ENCODE peak calls at places on chromosomes 5 and 9, in ten cellular contexts. M is foreskin fibroblast, H is spleen, I is IMR-90, O is right atrium auricular region, E is AG09309, K is choroid plexus epithelial cell, V is AG10803, Z is AG04450, N is WERI-Rb-1. X is an unnamed sample.

GRCh38 chr5:94613583-94613982 is 4.8 kb downstream of the KIAA0825 start:
- DNase-seq in N (no peak), E (no peak), Z (no peak), H (no peak), K (peak; percentile 71), V (no peak), I (peak; percentile 13), O (no peak), M (peak; percentile 7), X (peak; percentile 33)

GRCh38 chr5:126452477-126452876 is 29.3 kb downstream of the GRAMD2B start:
- DNase-seq in I (peak; percentile 43), V (no peak), O (no peak), H (no peak), N (no peak), Z (no peak), K (no peak), E (no peak), M (no peak), X (no peak)

GRCh38 chr5:38329132-38329715 is 70.9 kb downstream of the EGFLAM start:
- DNase-seq in K (peak; percentile 28), I (no peak), H (no peak), M (peak; percentile 43), V (peak; percentile 36), O (no peak), Z (no peak), N (peak; percentile 72), E (no peak), X (peak; percentile 58)

GRCh38 chr9:131406567-131407436 is 12.9 kb downstream of the PRRC2B start:
- DNase-seq in N (no peak), H (no peak), E (no peak), Z (no peak), O (no peak), I (no peak), K (no peak), V (no peak), M (peak; percentile 45), X (no peak)

GRCh38 chr5:149028984-149029383 is 33.9 kb downstream of the SH3TC2 start:
- DNase-seq in Z (no peak), E (no peak), O (no peak), I (peak; percentile 34), N (no peak), H (no peak), K (no peak), V (no peak), M (peak; percentile 35), X (peak; percentile 42)

GRCh38 chr5:6225121-6225607 is 153.2 kb downstream of the MED10 start:
- DNase-seq in O (peak; percentile 28), Z (no peak), N (no peak), V (no peak), I (no peak), M (no peak), K (no peak), H (no peak), E (no peak), X (no peak)

GRCh38 chr5:191036-191948 is at the start of gene LRRC14B:
- DNase-seq in I (no peak), H (peak; percentile 84), O (no peak), V (no peak), N (no peak), M (no peak), Z (no peak), K (no peak), E (no peak), X (no peak)

GRCh38 chr9:127927457-127928231 is 2.9 kb downstream of the PIP5KL1 start:
- DNase-seq in K (no peak), N (no peak), M (no peak), H (no peak), Z (no peak), O (no peak), V (no peak), I (no peak), E (no peak), X (no peak)

GRCh38 chr9:70948744-70949143 is 172.7 kb downstream of the TRPM3 start:
- DNase-seq in I (no peak), K (no peak), Z (no peak), V (no peak), N (no peak), E (no peak), O (no peak), M (no peak), H (no peak), X (no peak)

GRCh38 chr9:70945301-70945700 is 176.1 kb downstream of the TRPM3 start:
- DNase-seq in N (no peak), O (no peak), M (peak; percentile 42), I (peak; percentile 49), V (peak; percentile 20), H (no peak), E (no peak), K (peak; percentile 29), Z (no peak), X (no peak)

GRCh38 chr9:70949239-70949638 is 172.2 kb downstream of the TRPM3 start:
- DNase-seq in M (no peak), Z (no peak), O (no peak), K (no peak), E (no peak), V (no peak), H (no peak), I (no peak), N (no peak), X (no peak)

GRCh38 chr9:70947086-70947485 is 174.3 kb downstream of the TRPM3 start:
- DNase-seq in V (peak; percentile 20), M (peak; percentile 47), N (no peak), H (no peak), K (peak; percentile 40), I (peak; percentile 27), Z (no peak), O (no peak), E (no peak), X (peak; percentile 14)

GRCh38 chr9:70947519-70947918 is 173.9 kb downstream of the TRPM3 start:
- DNase-seq in I (no peak), K (no peak), O (no peak), M (no peak), Z (no peak), H (no peak), V (no peak), E (no peak), N (no peak), X (no peak)
- TF ChIP-seq CTCF in I (no peak), K (no peak), O (no peak), M (no peak), Z (no peak), H (no peak), V (no peak), E (no peak), N (no peak), X (no peak)

DNA sequence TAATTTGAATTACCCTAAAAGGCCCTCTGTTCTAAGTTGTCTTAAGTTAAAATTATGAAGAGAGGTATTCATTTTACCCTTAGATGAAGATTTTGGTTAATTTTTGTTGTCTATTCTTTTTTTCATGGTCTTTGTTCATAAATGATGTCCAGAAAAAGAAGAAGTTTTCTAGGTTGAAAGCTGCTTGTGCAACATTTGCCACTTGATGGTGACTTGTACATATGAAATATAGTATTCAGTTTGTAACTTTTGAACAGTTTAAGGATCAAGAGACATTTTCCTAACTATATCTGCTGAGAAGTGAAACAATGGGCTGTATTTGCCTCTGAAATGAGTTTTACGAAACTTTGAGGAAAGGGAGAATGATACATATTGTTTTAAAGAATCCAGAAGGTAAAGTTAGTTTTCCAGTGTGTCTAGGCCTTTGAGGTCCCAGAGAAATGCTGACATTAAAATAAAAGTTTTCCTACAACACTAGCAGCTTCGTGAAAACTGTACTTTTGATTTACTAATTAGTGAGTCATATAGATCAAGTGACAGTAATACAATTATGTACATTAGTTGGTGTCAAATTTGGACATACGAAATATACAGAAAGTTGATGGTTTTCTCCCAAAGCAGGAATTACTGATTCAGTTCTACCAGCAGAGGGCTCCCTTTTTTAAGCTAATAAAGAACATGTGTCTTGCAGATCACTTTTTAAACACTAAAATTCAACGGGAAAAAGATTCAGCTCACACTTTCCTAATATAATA is 70.5 kb downstream of the PIK3R1 start:
- DNase-seq in M (peak; percentile 78), Z (no peak), I (peak; percentile 65), H (no peak), O (no peak), V (peak; percentile 70), K (peak; percentile 79), N (no peak), E (no peak), X (peak; percentile 80)
- H3K4me3 ChIP-seq in M (no peak overlapping the region), Z (no peak overlapping the region), I (no peak overlapping the region), H (no peak overlapping the region), O (no peak overlapping the region), V (no peak overlapping the region), K (no peak overlapping the region), N (no peak overlapping the region), E (no peak overlapping the region), X (no peak overlapping the region)

GRCh38 chr9:21607576-21607975 is 125.5 kb upstream of the IFNE start:
- DNase-seq in H (no peak), N (no peak), E (no peak), I (no peak), V (peak; percentile 33), O (no peak), K (no peak), Z (no peak), M (no peak), X (peak; percentile 60)

GRCh38 chr9:21611896-21612295 is 129.8 kb upstream of the IFNE start:
- DNase-seq in E (no peak), N (no peak), V (no peak), M (no peak), H (no peak), K (no peak), I (no peak), Z (no peak), O (no peak), X (no peak)

GRCh38 chr9:21605489-21605931 is 123.4 kb upstream of the IFNE start:
- DNase-seq in I (peak; percentile 88), M (peak; percentile 65), V (peak; percentile 94), O (no peak), H (no peak), E (peak; percentile 95), N (no peak), Z (peak; percentile 42), K (peak; percentile 86), X (peak; percentile 93)

GRCh38 chr9:21609506-21609905 is 127.4 kb upstream of the IFNE start:
- DNase-seq in K (no peak), I (no peak), H (no peak), O (no peak), M (no peak), V (no peak), N (no peak), Z (no peak), E (no peak), X (peak; percentile 24)

GRCh38 chr9:21608200-21608599 is 126.1 kb upstream of the IFNE start:
- DNase-seq in O (no peak), V (no peak), E (no peak), N (no peak), M (no peak), K (no peak), I (no peak), Z (no peak), H (no peak), X (no peak)
- TF ChIP-seq CTCF in O (no peak), V (no peak), E (no peak), N (no peak), M (no peak), K (no peak), I (no peak), Z (no peak), H (no peak), X (no peak)

DNA sequence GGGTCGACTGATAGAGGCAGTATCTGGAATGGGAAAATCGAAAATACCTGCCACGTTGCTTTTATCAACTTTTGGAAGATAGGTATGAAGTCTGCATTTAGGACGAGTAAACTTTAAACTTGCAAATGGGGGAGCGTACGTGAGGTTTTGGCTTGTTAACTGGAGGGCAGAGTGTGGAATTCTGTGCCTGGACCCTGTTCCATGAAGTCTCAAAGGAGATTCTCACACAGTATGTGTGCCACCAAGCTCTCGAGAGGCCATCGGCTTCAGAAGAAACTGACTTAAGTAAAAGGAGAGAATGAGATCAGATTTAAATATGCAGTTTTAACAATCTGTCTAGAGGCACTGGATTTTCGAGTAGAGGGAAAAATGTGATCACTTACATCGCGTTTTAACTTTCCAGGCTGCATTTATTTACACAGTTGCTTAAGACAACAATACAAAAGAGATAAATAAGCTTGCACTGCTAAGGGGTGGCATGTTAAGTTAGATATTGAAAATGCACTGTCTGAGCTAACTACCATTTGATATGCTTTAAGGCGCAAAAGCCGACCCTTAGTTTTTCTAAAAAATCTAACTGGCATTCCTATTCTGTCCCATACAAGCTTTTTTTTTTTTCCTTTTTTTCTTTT is 401.6 kb downstream of the EBF1 start:
- DNase-seq in Z (no peak), E (no peak), O (no peak), H (no peak), K (no peak), V (no peak), I (no peak), M (no peak), N (no peak), X (no peak)
- H3K4me3 ChIP-seq in Z (no peak overlapping the region), E (no peak overlapping the region), O (no peak overlapping the region), H (no peak overlapping the region), K (no peak overlapping the region), V (no peak overlapping the region), I (no peak overlapping the region), M (no peak overlapping the region), N (no peak overlapping the region), X (no peak overlapping the region)